ENCODE peak calls at places on chromosomes 7 and 10, in five cellular contexts. D is fibroblast of the conjunctiva, T is CMK, M is ovary, P is dermis microvascular lymphatic vessel endothelial cell. H is an unnamed sample.

GRCh38 chr10:118106426-118106825 is 59.7 kb upstream of the RAB11FIP2 start:
- DNase-seq in T (no peak), P (peak), M (no peak), D (peak), H (no peak)

GRCh38 chr7:95843286-95843685 is 70.9 kb downstream of the DYNC1I1 start:
- DNase-seq in T (no peak), P (peak), M (no peak), D (no peak), H (no peak)

GRCh38 chr7:115548756-115549155 is 481.8 kb downstream of the TFEC start:
- DNase-seq in D (no peak), M (no peak), T (no peak), P (no peak), H (no peak)

GRCh38 chr10:128560993-128561392 is 434.8 kb upstream of the MKI67 start:
- DNase-seq in T (no peak), D (no peak), M (no peak), P (no peak), H (no peak)

GRCh38 chr10:7411671-7412481 is 1.0 kb upstream of the SFMBT2 start:
- DNase-seq in T (no peak), M (peak), D (no peak), P (no peak), H (peak)

GRCh38 chr10:118459642-118460193 is 117.6 kb upstream of the FAM204A start:
- DNase-seq in P (peak), D (peak), M (peak), T (peak), H (peak)

GRCh38 chr10:62527019-62527827 is 153.1 kb downstream of the ZNF365 start:
- DNase-seq in P (no peak), D (no peak), M (no peak), T (no peak), H (no peak)

GRCh38 chr10:97887399-97887798 is 37.8 kb downstream of the GOLGA7B start:
- DNase-seq in D (no peak), T (peak), P (no peak), M (no peak), H (no peak)

GRCh38 chr7:91089382-91089963 is 174.8 kb upstream of the FZD1 start:
- DNase-seq in D (peak), M (no peak), T (no peak), P (peak), H (no peak)

GRCh38 chr7:38886265-38886664 is 22.7 kb downstream of the VPS41 start:
- DNase-seq in P (no peak), T (no peak), M (no peak), D (no peak), H (no peak)

GRCh38 chr7:28500143-28500542 is 87.8 kb downstream of the CREB5 start:
- DNase-seq in P (no peak), D (no peak), T (no peak), M (no peak), H (no peak)

GRCh38 chr10:94194256-94194655 is 168.5 kb downstream of the NOC3L start:
- DNase-seq in M (no peak), D (no peak), P (no peak), T (no peak), H (no peak)

GRCh38 chr7:33516634-33517033 is 387.3 kb downstream of the BBS9 start:
- DNase-seq in P (no peak), M (no peak), D (no peak), T (no peak), H (no peak)

GRCh38 chr10:131425752-131426529 is 114.4 kb upstream of the TCERG1L start:
- DNase-seq in P (no peak), M (peak), T (no peak), D (no peak), H (no peak)

GRCh38 chr10:14558025-14558424 is 216.7 kb downstream of the FAM107B start:
- DNase-seq in D (no peak), M (no peak), P (no peak), T (no peak), H (no peak)

GRCh38 chr7:86814980-86815379 is 171.3 kb downstream of the GRM3 start:
- DNase-seq in T (peak), P (peak), M (no peak), D (no peak), H (no peak)

GRCh38 chr10:72123616-72124015 is 35.3 kb upstream of the SPOCK2 start:
- DNase-seq in P (no peak), D (no peak), T (no peak), M (no peak), H (no peak)

GRCh38 chr7:93973134-93973533 is 31.0 kb downstream of the BET1 start:
- DNase-seq in D (no peak), P (no peak), M (no peak), T (no peak), H (no peak)

GRCh38 chr7:44489955-44490350 is 505 bp downstream of the NUDCD3 start:
- DNase-seq in P (peak), D (no peak), M (no peak), T (peak), H (no peak)

GRCh38 chr7:41987-42386 is 150.4 kb upstream of the FAM20C start:
- DNase-seq in T (no peak), M (no peak), P (no peak), D (no peak), H (peak)

GRCh38 chr7:2863461-2864066 is 19.5 kb upstream of the GNA12 start:
- DNase-seq in P (peak), M (peak), D (peak), T (peak), H (peak)

GRCh38 chr7:33841031-33841430 is 64.3 kb upstream of the BMPER start:
- DNase-seq in M (no peak), P (no peak), D (no peak), T (no peak), H (no peak)

GRCh38 chr7:96157856-96158255 is 164.0 kb downstream of the SLC25A13 start:
- DNase-seq in T (no peak), M (no peak), P (peak), D (no peak), H (no peak)

GRCh38 chr10:102241444-102242117 is at the start of gene PITX3:
- DNase-seq in P (peak), D (peak), M (peak), T (peak), H (peak)

GRCh38 chr10:30133198-30133597 is 73.8 kb upstream of the JCAD start:
- DNase-seq in T (no peak), D (no peak), M (no peak), P (no peak), H (no peak)

GRCh38 chr10:61166065-61166464 is 222.1 kb upstream of the RHOBTB1 start:
- DNase-seq in M (no peak), D (no peak), P (no peak), T (no peak), H (no peak)

GRCh38 chr10:81040947-81041346 is 503.2 kb downstream of the SH2D4B start:
- DNase-seq in D (no peak), M (no peak), P (no peak), T (no peak), H (no peak)

GRCh38 chr10:120927352-120927751 is 76.2 kb downstream of the WDR11 start:
- DNase-seq in M (no peak), D (no peak), T (no peak), P (no peak), H (no peak)

GRCh38 chr10:132113206-132113605 is 47.5 kb downstream of the JAKMIP3 start:
- DNase-seq in D (no peak), M (peak), P (no peak), T (no peak), H (no peak)

GRCh38 chr7:155107126-155107525 is 37.0 kb downstream of the HTR5A start:
- DNase-seq in T (no peak), D (no peak), M (no peak), P (no peak), H (no peak)

GRCh38 chr7:128705891-128706333 is 33.2 kb upstream of the CALU start:
- DNase-seq in D (no peak), T (no peak), M (no peak), P (no peak), H (no peak)

GRCh38 chr10:89355373-89355772 is 22.5 kb upstream of the IFIT1B start:
- DNase-seq in P (no peak), M (no peak), D (no peak), T (no peak), H (no peak)

H was measured in left ventricle myocardium superior.